ENCODE peak calls at places on chromosomes 13 and 19, in nine cellular contexts. L is adrenal gland; P is RWPE1; K is effector CD4-positive, alpha-beta T cell; G is heart right ventricle; R is stimulated activated CD4-positive, alpha-beta T cell treated with anti-CD3 and anti-CD28 coated beads, Interleukin-12 subunit alpha, Interleukin-12 subunit beta, amount 100 ng/mL, for 48 hours; J is H9; D is stimulated activated CD8-positive, alpha-beta memory T cell treated with anti-CD3 and anti-CD28 coated beads, Interleukin-15, amount 100 ng/mL, for 24 hours; I is activated T-cell treated with anti-CD3 and anti-CD28 coated beads for 4 hours. U is an unnamed sample.
A peak's percentile ranks its signal among the peaks of the same experiment; 100 is the strongest.

GRCh38 chr13:45812599-45813372 is 38.8 kb downstream of the SIAH3 start:
- DNase-seq in D (no peak), J (no peak), G (no peak), I (no peak), L (no peak), R (no peak), P (no peak), K (no peak), U (no peak)

GRCh38 chr19:45641274-45642105 is 2.3 kb upstream of the EML2 start:
- DNase-seq in J (peak; percentile 98), G (peak; percentile 80), K (peak; percentile 23), L (peak; percentile 95), P (peak; percentile 96), D (peak; percentile 53), R (peak; percentile 88), I (peak; percentile 47), U (peak; percentile 79)

GRCh38 chr19:51691122-51692064 is 1.7 kb upstream of the SPACA6 start:
- DNase-seq in I (no peak), D (no peak), K (no peak), P (no peak), G (no peak), R (no peak), J (no peak), L (peak; percentile 27), U (no peak)

GRCh38 chr13:93364166-93364565 is 137.6 kb downstream of the GPC6 start:
- DNase-seq in R (no peak), J (no peak), L (no peak), D (no peak), K (no peak), G (no peak), I (no peak), P (no peak), U (no peak)

GRCh38 chr19:31058676-31059075 is 290.6 kb downstream of the TSHZ3 start:
- DNase-seq in K (no peak), R (no peak), I (no peak), P (no peak), L (no peak), G (no peak), J (no peak), D (no peak), U (no peak)

GRCh38 chr19:58346961-58347929 is 6.0 kb downstream of the A1BG start:
- DNase-seq in D (peak; percentile 43), P (peak; percentile 74), I (peak; percentile 48), J (peak; percentile 82), R (peak; percentile 57), K (peak; percentile 43), L (peak; percentile 44), G (peak; percentile 26), U (peak; percentile 90)

GRCh38 chr13:41848435-41849255 is 112.3 kb downstream of the VWA8 start:
- DNase-seq in L (peak; percentile 3), J (no peak), P (no peak), G (no peak), I (no peak), R (no peak), K (no peak), D (no peak), U (no peak)

GRCh38 chr19:2775556-2776430 is 7.3 kb downstream of the SGTA start:
- DNase-seq in L (peak; percentile 72), K (peak; percentile 55), R (peak; percentile 72), D (no peak), G (peak; percentile 85), J (no peak), I (peak; percentile 70), P (no peak), U (peak; percentile 82)

GRCh38 chr19:55383789-55384575 is at the start of gene TMEM238:
- DNase-seq in I (no peak), K (no peak), G (peak; percentile 39), J (peak; percentile 64), P (no peak), L (peak; percentile 74), D (no peak), R (peak; percentile 38), U (peak; percentile 70)

GRCh38 chr13:98267080-98267912 is 90.2 kb upstream of the RNF113B start:
- DNase-seq in L (peak; percentile 17), G (peak; percentile 23), P (no peak), J (no peak), I (no peak), R (no peak), K (no peak), D (no peak), U (no peak)

GRCh38 chr19:10243606-10244005 is 8.4 kb upstream of the MRPL4 start:
- DNase-seq in G (no peak), D (no peak), J (no peak), I (no peak), P (no peak), R (no peak), L (no peak), K (no peak), U (no peak)

GRCh38 chr19:47247308-47247990 is 8.9 kb upstream of the CCDC9 start:
- DNase-seq in L (peak; percentile 84), I (peak; percentile 77), D (peak; percentile 70), K (peak; percentile 75), G (peak; percentile 79), P (no peak), R (peak; percentile 77), J (peak; percentile 80), U (peak; percentile 74)

GRCh38 chr13:83733293-83733692 is 149.0 kb downstream of the SLITRK1 start:
- DNase-seq in G (no peak), D (no peak), L (no peak), I (no peak), R (no peak), J (no peak), P (no peak), K (no peak), U (no peak)

GRCh38 chr13:50387124-50387581 is 371.9 kb downstream of the KCNRG start:
- DNase-seq in R (no peak), D (no peak), I (peak; percentile 18), L (no peak), J (peak; percentile 72), P (no peak), K (peak; percentile 7), G (peak; percentile 65), U (peak; percentile 64)

GRCh38 chr13:68056816-68057710 is 826.9 kb upstream of the PCDH9 start:
- DNase-seq in G (no peak), D (no peak), J (no peak), K (no peak), P (peak; percentile 54), I (no peak), L (no peak), R (no peak), U (no peak)

GRCh38 chr13:45473627-45474026 is 8.9 kb downstream of the COG3 start:
- DNase-seq in P (no peak), R (no peak), L (no peak), I (no peak), J (peak; percentile 37), K (peak; percentile 14), G (no peak), D (no peak), U (no peak)

GRCh38 chr19:51101171-51101865 is 6.9 kb downstream of the CTU1 start:
- DNase-seq in I (no peak), P (no peak), L (peak; percentile 64), K (no peak), J (no peak), R (no peak), D (no peak), G (no peak), U (no peak)

GRCh38 chr13:109243311-109243951 is 543.0 kb downstream of the IRS2 start:
- DNase-seq in L (no peak), P (peak; percentile 80), G (peak; percentile 40), K (no peak), I (no peak), J (no peak), R (no peak), D (no peak), U (peak; percentile 52)

GRCh38 chr13:96216543-96216942 is 126.6 kb downstream of the HS6ST3 start:
- DNase-seq in P (no peak), I (no peak), D (no peak), G (no peak), L (no peak), J (peak; percentile 36), K (no peak), R (no peak), U (no peak)

GRCh38 chr19:35383536-35383935 is 12.7 kb downstream of the GPR42 start:
- DNase-seq in I (no peak), J (no peak), K (no peak), P (no peak), L (no peak), R (no peak), G (no peak), D (no peak), U (no peak)

GRCh38 chr13:95349267-95349666 is 48.0 kb upstream of the ABCC4 start:
- DNase-seq in R (no peak), D (no peak), L (no peak), G (peak; percentile 12), K (no peak), I (no peak), P (no peak), J (no peak), U (no peak)

GRCh38 chr13:26839682-26840081 is 79.1 kb upstream of the GPR12 start:
- DNase-seq in R (no peak), P (no peak), I (no peak), L (no peak), K (no peak), G (no peak), J (no peak), D (no peak), U (no peak)

U was measured in heart left ventricle.